ENCODE peak calls at places on chromosomes 6 and 20, in five cellular contexts. B is adrenal gland, G is NCI-H460, Z is islet precursor cell, U is SHP77. D is an unnamed sample.

GRCh38 chr20:58464838-58465237 is 50.4 kb downstream of the APCDD1L start:
- DNase-seq in B (no peak), G (no peak), Z (no peak), U (no peak), D (no peak)

GRCh38 chr6:148351277-148351676 is 8.6 kb downstream of the SASH1 start:
- DNase-seq in B (peak), G (no peak), Z (no peak), U (no peak), D (no peak)

GRCh38 chr6:1792989-1793388 is 183.3 kb downstream of the FOXC1 start:
- DNase-seq in B (no peak), G (peak), Z (no peak), U (peak), D (no peak)

GRCh38 chr6:108564178-108564577 is 3.5 kb downstream of the FOXO3 start:
- DNase-seq in B (no peak), G (no peak), Z (no peak), U (no peak), D (peak)

GRCh38 chr6:168994966-168995365 is 258.7 kb downstream of the THBS2 start:
- DNase-seq in B (no peak), G (no peak), Z (no peak), U (no peak), D (no peak)

GRCh38 chr6:46421939-46422338 is 69.3 kb downstream of the RCAN2 start:
- DNase-seq in B (no peak), G (no peak), Z (no peak), U (no peak), D (no peak)

GRCh38 chr6:39203804-39204495 is 25.3 kb downstream of the KCNK5 start:
- DNase-seq in B (no peak), G (no peak), Z (no peak), U (no peak), D (no peak)

GRCh38 chr6:101666256-101666655 is 272.7 kb downstream of the GRIK2 start:
- DNase-seq in B (no peak), G (no peak), Z (no peak), U (no peak), D (no peak)

GRCh38 chr6:55089325-55089724 is 85.0 kb upstream of the HCRTR2 start:
- DNase-seq in B (no peak), G (no peak), Z (no peak), U (no peak), D (no peak)

GRCh38 chr6:113529191-113529590 is 328.0 kb upstream of the MARCKS start:
- DNase-seq in B (no peak), G (no peak), Z (no peak), U (no peak), D (peak)

GRCh38 chr6:33160728-33161323 is 31.4 kb downstream of the COL11A2 start:
- DNase-seq in B (no peak), G (no peak), Z (peak), U (no peak), D (no peak)

GRCh38 chr6:154428892-154429291 is 72.3 kb upstream of the IPCEF1 start:
- DNase-seq in B (no peak), G (no peak), Z (no peak), U (no peak), D (no peak)

GRCh38 chr6:113570176-113570575 is 287.0 kb upstream of the MARCKS start:
- DNase-seq in B (no peak), G (no peak), Z (no peak), U (no peak), D (no peak)

GRCh38 chr20:8722277-8722928 is 346.5 kb upstream of the PLCB4 start:
- DNase-seq in B (peak), G (peak), Z (peak), U (peak), D (peak)

GRCh38 chr6:163529605-163530004 is 115.1 kb downstream of the QKI start:
- DNase-seq in B (no peak), G (no peak), Z (no peak), U (no peak), D (no peak)

GRCh38 chr20:31835977-31836852 is 9.2 kb downstream of the FOXS1 start:
- DNase-seq in B (peak), G (peak), Z (peak), U (peak), D (peak)

D was measured in dermis microvascular lymphatic vessel endothelial cell.